ENCODE peak calls at places on chromosomes 1 and 21, in seven cellular contexts. A is NCI-H1105; J is fibroblast of mammary gland; L is astrocyte of the cerebellum; C is iPS-NIHi11; P is stimulated activated CD4-positive, alpha-beta T cell treated with anti-CD3 and anti-CD28 coated beads, TNF-alpha, amount 100 ng/mL, for 4 hours; Z is IMR-90. X is an unnamed sample.

GRCh38 chr1:21539933-21540332 is 30.7 kb downstream of the ALPL start:
- DNase-seq in A (no peak), J (no peak), L (no peak), C (peak), P (no peak), Z (no peak), X (peak)

GRCh38 chr1:96845464-96845863 is 123.9 kb downstream of the PTBP2 start:
- DNase-seq in A (no peak), J (peak), L (no peak), C (peak), P (no peak), Z (no peak), X (peak)

GRCh38 chr1:228338521-228339051 is 68.0 kb downstream of the TRIM11 start:
- DNase-seq in A (no peak), J (no peak), L (no peak), C (no peak), P (no peak), Z (no peak), X (peak)

GRCh38 chr1:7422561-7422960 is 348.5 kb upstream of the VAMP3 start:
- DNase-seq in A (no peak), J (no peak), L (no peak), C (no peak), P (no peak), Z (no peak), X (no peak)

GRCh38 chr1:147079400-147080012 is 92.8 kb downstream of the PRKAB2 start:
- DNase-seq in A (no peak), J (no peak), L (no peak), C (no peak), P (no peak), Z (no peak), X (no peak)

GRCh38 chr1:185325413-185325812 is 8.4 kb upstream of the IVNS1ABP start:
- DNase-seq in A (peak), J (peak), L (no peak), C (no peak), P (no peak), Z (no peak), X (no peak)

GRCh38 chr1:90417139-90417538 is 300.0 kb downstream of the BARHL2 start:
- DNase-seq in A (no peak), J (no peak), L (peak), C (no peak), P (no peak), Z (no peak), X (no peak)

GRCh38 chr1:181033128-181033798 is 520 bp upstream of the MR1 start:
- DNase-seq in A (no peak), J (peak), L (no peak), C (no peak), P (no peak), Z (peak), X (no peak)

GRCh38 chr21:38645282-38645681 is 147.0 kb upstream of the ERG start:
- DNase-seq in A (no peak), J (peak), L (peak), C (no peak), P (no peak), Z (peak), X (no peak)

GRCh38 chr1:15139654-15140350 is 13.7 kb upstream of the TMEM51 start:
- DNase-seq in A (no peak), J (no peak), L (no peak), C (peak), P (no peak), Z (peak), X (peak)

GRCh38 chr1:67459068-67459467 is 28.9 kb upstream of the SERBP1 start:
- DNase-seq in A (no peak), J (no peak), L (no peak), C (peak), P (no peak), Z (no peak), X (peak)

GRCh38 chr1:39105841-39106765 is 80.0 kb downstream of the NDUFS5 start:
- DNase-seq in A (peak), J (peak), L (no peak), C (peak), P (peak), Z (no peak), X (peak)

GRCh38 chr1:173302890-173303829 is 96.0 kb upstream of the TNFSF4 start:
- DNase-seq in A (no peak), J (no peak), L (no peak), C (no peak), P (no peak), Z (no peak), X (peak)

GRCh38 chr1:14849038-14849437 is 250.6 kb downstream of the KAZN start:
- DNase-seq in A (no peak), J (peak), L (no peak), C (no peak), P (no peak), Z (no peak), X (no peak)

GRCh38 chr1:8201331-8201861 is 116.5 kb upstream of the SLC45A1 start:
- DNase-seq in A (no peak), J (no peak), L (no peak), C (peak), P (no peak), Z (peak), X (peak)

GRCh38 chr1:193438771-193439170 is 252.4 kb upstream of the B3GALT2 start:
- DNase-seq in A (no peak), J (no peak), L (no peak), C (no peak), P (no peak), Z (no peak), X (no peak)

GRCh38 chr1:38243106-38243505 is 196.5 kb upstream of the POU3F1 start:
- DNase-seq in A (no peak), J (no peak), L (no peak), C (peak), P (no peak), Z (no peak), X (peak)

GRCh38 chr1:37739222-37739621 is 25.7 kb downstream of the EPHA10 start:
- DNase-seq in A (no peak), J (no peak), L (no peak), C (no peak), P (no peak), Z (no peak), X (no peak)

GRCh38 chr1:29711582-29712274 is 475.4 kb downstream of the PTPRU start:
- DNase-seq in A (no peak), J (peak), L (peak), C (no peak), P (no peak), Z (peak), X (no peak)

GRCh38 chr1:20063861-20064292 is 6.1 kb upstream of the PLA2G5 start:
- DNase-seq in A (no peak), J (peak), L (peak), C (no peak), P (no peak), Z (peak), X (no peak)

GRCh38 chr1:21258331-21259134 is 31.7 kb downstream of the ECE1 start:
- DNase-seq in A (no peak), J (no peak), L (no peak), C (no peak), P (no peak), Z (no peak), X (no peak)

GRCh38 chr1:159922499-159923202 is 2.7 kb downstream of the TAGLN2 start:
- DNase-seq in A (no peak), J (peak), L (no peak), C (no peak), P (no peak), Z (peak), X (peak)

GRCh38 chr1:176996455-176997090 is 167.9 kb downstream of the ASTN1 start:
- DNase-seq in A (no peak), J (peak), L (no peak), C (peak), P (no peak), Z (no peak), X (peak)

GRCh38 chr1:14983277-14983676 is 170.3 kb upstream of the TMEM51 start:
- DNase-seq in A (no peak), J (no peak), L (no peak), C (no peak), P (no peak), Z (no peak), X (peak)

GRCh38 chr1:201332616-201333335 is 44.7 kb downstream of the TNNT2 start:
- DNase-seq in A (no peak), J (no peak), L (no peak), C (no peak), P (no peak), Z (no peak), X (no peak)

GRCh38 chr1:20093940-20094391 is 24.0 kb downstream of the PLA2G5 start:
- DNase-seq in A (no peak), J (peak), L (no peak), C (no peak), P (no peak), Z (no peak), X (no peak)

GRCh38 chr21:46429754-46430681 is 28.7 kb upstream of the DIP2A start:
- DNase-seq in A (no peak), J (no peak), L (no peak), C (no peak), P (no peak), Z (no peak), X (peak)

GRCh38 chr1:38418195-38419030 is 371.8 kb upstream of the POU3F1 start:
- DNase-seq in A (peak), J (no peak), L (peak), C (no peak), P (no peak), Z (no peak), X (no peak)

GRCh38 chr1:167797005-167797404 is 75.2 kb downstream of the MPZL1 start:
- DNase-seq in A (no peak), J (peak), L (peak), C (peak), P (no peak), Z (peak), X (peak)

GRCh38 chr1:218656301-218657037 is 311.3 kb downstream of the TGFB2 start:
- DNase-seq in A (no peak), J (peak), L (no peak), C (no peak), P (no peak), Z (no peak), X (no peak)

GRCh38 chr1:227947678-227948492 is at the start of gene WNT9A:
- DNase-seq in A (peak), J (peak), L (no peak), C (peak), P (no peak), Z (peak), X (peak)

GRCh38 chr1:40306296-40306695 is 10.8 kb downstream of the COL9A2 start:
- DNase-seq in A (no peak), J (no peak), L (no peak), C (no peak), P (no peak), Z (no peak), X (no peak)

GRCh38 chr1:214332950-214333798 is 52.2 kb downstream of the SMYD2 start:
- DNase-seq in A (peak), J (peak), L (peak), C (peak), P (peak), Z (peak), X (peak)

GRCh38 chr1:22542886-22543285 is 20.4 kb upstream of the EPHA8 start:
- DNase-seq in A (no peak), J (no peak), L (no peak), C (no peak), P (no peak), Z (no peak), X (no peak)

GRCh38 chr1:201426395-201427310 is 5.1 kb upstream of the TNNI1 start:
- DNase-seq in A (no peak), J (no peak), L (no peak), C (no peak), P (no peak), Z (no peak), X (no peak)

GRCh38 chr1:2455757-2456156 is 20.3 kb upstream of the PLCH2 start:
- DNase-seq in A (no peak), J (peak), L (no peak), C (no peak), P (no peak), Z (peak), X (no peak)